ENCODE peak calls at places on chromosomes 1 and 21, in six cellular contexts. W, L, Y, H, G and Q are unnamed samples.

GRCh38 chr1:85611856-85612255 is 31.3 kb downstream of the CCN1 start:
- DNase-seq in W (peak; percentile 83), L (peak; percentile 99), Y (no peak), H (no peak), G (no peak), Q (peak; percentile 98)

GRCh38 chr1:116574581-116575291 is 3.9 kb upstream of the CD58 start:
- DNase-seq in W (no peak), L (peak; percentile 85), Y (peak; percentile 59), H (peak; percentile 33), G (peak; percentile 38), Q (peak; percentile 48)

GRCh38 chr1:59292557-59292956 is 4.3 kb upstream of the FGGY start:
- DNase-seq in W (peak; percentile 77), L (peak; percentile 79), Y (no peak), H (no peak), G (peak; percentile 95), Q (no peak)

GRCh38 chr21:33152228-33153130 is 77.3 kb upstream of the IFNAR2 start:
- DNase-seq in W (no peak), L (no peak), Y (no peak), H (no peak), G (no peak), Q (no peak)

GRCh38 chr1:97844552-97845089 is 76.2 kb downstream of the DPYD start:
- DNase-seq in W (no peak), L (no peak), Y (no peak), H (no peak), G (no peak), Q (no peak)

GRCh38 chr1:207998691-207999090 is 87.8 kb upstream of the CD34 start:
- DNase-seq in W (no peak), L (no peak), Y (no peak), H (no peak), G (no peak), Q (no peak)

GRCh38 chr1:195899762-195900352 is 708.4 kb downstream of the KCNT2 start:
- DNase-seq in W (no peak), L (peak; percentile 79), Y (no peak), H (no peak), G (no peak), Q (peak; percentile 92)

GRCh38 chr1:7295946-7296345 is 475.1 kb upstream of the VAMP3 start:
- DNase-seq in W (peak; percentile 14), L (peak; percentile 43), Y (no peak), H (no peak), G (no peak), Q (no peak)

GRCh38 chr1:40305871-40306270 is 11.2 kb downstream of the COL9A2 start:
- DNase-seq in W (no peak), L (no peak), Y (no peak), H (no peak), G (no peak), Q (no peak)

GRCh38 chr1:3732747-3733602 is 19.3 kb upstream of the CCDC27 start:
- DNase-seq in W (no peak), L (peak; percentile 56), Y (no peak), H (no peak), G (no peak), Q (no peak)